ENCODE peak calls at places on chromosomes 4 and X, in nine cellular contexts. T is tibial nerve; V is head of caudate nucleus; O is hypothalamus; Y is stimulated activated CD4-positive, alpha-beta T cell treated with anti-CD3 and anti-CD28 coated beads, TNF-alpha, amount 100 ng/mL, for 1 hour; P is HFF-Myc; X is colonic mucosa; H is fibroblast of lung; L is AG20443. Q is an unnamed sample.

GRCh38 chrX:20237864-20238263 is 28.8 kb downstream of the RPS6KA3 start:
- DNase-seq in O (no peak), Y (no peak), T (no peak), V (no peak), X (no peak), L (no peak), H (no peak), P (no peak), Q (no peak)

GRCh38 chr4:187555174-187555573 is 440.4 kb upstream of the ZFP42 start:
- DNase-seq in H (no peak), Y (no peak), X (no peak), V (no peak), O (no peak), T (no peak), P (no peak), L (no peak), Q (no peak)

GRCh38 chr4:954211-955020 is 19.0 kb downstream of the DGKQ start:
- DNase-seq in O (no peak), V (no peak), P (no peak), H (no peak), L (no peak), T (no peak), Y (no peak), X (peak; percentile 10), Q (no peak)

GRCh38 chr4:184599492-184600135 is 49.6 kb downstream of the CASP3 start:
- DNase-seq in P (peak; percentile 4), O (no peak), H (peak; percentile 80), L (peak; percentile 81), V (no peak), T (no peak), X (no peak), Y (no peak), Q (no peak)

GRCh38 chr4:86769794-86770193 is 79.4 kb downstream of the SLC10A6 start:
- DNase-seq in V (no peak), X (no peak), T (no peak), H (no peak), L (no peak), P (no peak), O (no peak), Y (no peak), Q (no peak)

GRCh38 chrX:139542652-139543051 is 12.1 kb downstream of the F9 start:
- DNase-seq in L (no peak), O (no peak), X (no peak), V (no peak), P (no peak), T (no peak), Y (no peak), H (no peak), Q (no peak)

GRCh38 chr4:7170012-7170411 is 22.3 kb upstream of the SORCS2 start:
- DNase-seq in T (no peak), X (no peak), P (no peak), O (no peak), Y (no peak), V (no peak), H (no peak), L (no peak), Q (no peak)

GRCh38 chr4:120694973-120695372 is 227.6 kb downstream of the PRDM5 start:
- DNase-seq in P (peak; percentile 57), X (peak; percentile 68), T (no peak), L (no peak), V (no peak), O (no peak), H (peak; percentile 87), Y (no peak), Q (no peak)

GRCh38 chr4:144754562-144755410 is 108.8 kb downstream of the HHIP start:
- DNase-seq in O (peak; percentile 1), X (no peak), V (no peak), H (peak; percentile 58), T (no peak), Y (no peak), P (no peak), L (peak; percentile 33), Q (no peak)